ENCODE peak calls at places on chromosomes 16 and 17, in four cellular contexts. D is stimulated activated CD4-positive, alpha-beta T cell treated with anti-CD3 and anti-CD28 coated beads, Interleukin-1b, Interleukin-23, amount 100 ng/mL, for 24 hours; F is substantia nigra; R is sigmoid colon. P is an unnamed sample.
A peak's percentile ranks its signal among the peaks of the same experiment; 100 is the strongest.

GRCh38 chr16:68590201-68590994 is 51.3 kb downstream of the ZFP90 start:
- DNase-seq in D (peak; percentile 65), F (peak; percentile 17), R (no peak), P (peak; percentile 86)

GRCh38 chr16:57628008-57628781 is at the start of gene ADGRG1:
- DNase-seq in D (peak; percentile 44), F (peak; percentile 89), R (peak; percentile 81), P (peak; percentile 65)

GRCh38 chr17:44159519-44160210 is 10.8 kb upstream of the ASB16 start:
- DNase-seq in D (no peak), F (no peak), R (no peak), P (no peak)

GRCh38 chr16:12655530-12655929 is 148.2 kb downstream of the CPPED1 start:
- DNase-seq in D (no peak), F (no peak), R (no peak), P (no peak)

GRCh38 chr16:12850186-12850585 is 46.5 kb upstream of the CPPED1 start:
- DNase-seq in D (no peak), F (no peak), R (no peak), P (no peak)

GRCh38 chr17:32116937-32117336 is 25.4 kb upstream of the RHOT1 start:
- DNase-seq in D (no peak), F (no peak), R (no peak), P (no peak)

GRCh38 chr17:58336456-58337094 is 8.0 kb upstream of the TSPOAP1 start:
- DNase-seq in D (no peak), F (no peak), R (peak; percentile 72), P (no peak)

GRCh38 chr16:15511759-15512487 is 77.5 kb downstream of the BMERB1 start:
- DNase-seq in D (no peak), F (no peak), R (no peak), P (no peak)

GRCh38 chr17:44374306-44375195 is 10.9 kb upstream of the FAM171A2 start:
- DNase-seq in D (no peak), F (no peak), R (no peak), P (no peak)

GRCh38 chr17:30316736-30317135 is 17.1 kb downstream of the TMIGD1 start:
- DNase-seq in D (no peak), F (no peak), R (no peak), P (no peak)

GRCh38 chr17:44039829-44040635 is 25.3 kb upstream of the TMEM101 start:
- DNase-seq in D (no peak), F (no peak), R (no peak), P (no peak)

GRCh38 chr17:20092973-20093626 is 83.9 kb downstream of the SPECC1 start:
- DNase-seq in D (no peak), F (no peak), R (no peak), P (no peak)

GRCh38 chr16:72664122-72664479 is 383.8 kb downstream of the ZFHX3 start:
- DNase-seq in D (no peak), F (no peak), R (no peak), P (no peak)

GRCh38 chr17:45147102-45147580 is 1.1 kb upstream of the HEXIM1 start:
- DNase-seq in D (no peak), F (no peak), R (no peak), P (no peak)

P was measured in mesothelial cell of epicardium.